ENCODE peak calls at places on chromosomes 4 and X, in six cellular contexts. One of them, this sample, is unnamed.
A peak's percentile ranks its signal among the peaks of the same experiment; 100 is the strongest.

GRCh38 chr4:24693636-24694035 is 101.7 kb upstream of the SOD3 start:
- DNase-seq in RWPE1: no peak
- DNase-seq in coronary artery: no peak
- DNase-seq in choroid plexus epithelial cell: no peak
- DNase-seq in transverse colon: no peak
- DNase-seq in GM13977: no peak
- DNase-seq in this sample: no peak

GRCh38 chrX:10450229-10450958 is 170.0 kb downstream of the MID1 start:
- DNase-seq in RWPE1: peak; percentile 47
- DNase-seq in coronary artery: no peak
- DNase-seq in choroid plexus epithelial cell: peak; percentile 80
- DNase-seq in transverse colon: no peak
- DNase-seq in GM13977: no peak
- DNase-seq in this sample: no peak

GRCh38 chr4:6381571-6382123 is 90.8 kb downstream of the PPP2R2C start:
- DNase-seq in RWPE1: no peak
- DNase-seq in coronary artery: no peak
- DNase-seq in choroid plexus epithelial cell: no peak
- DNase-seq in transverse colon: no peak
- DNase-seq in GM13977: no peak
- DNase-seq in this sample: no peak

GRCh38 chr4:109294006-109294405 is 8.5 kb downstream of the COL25A1 start:
- DNase-seq in RWPE1: no peak
- DNase-seq in coronary artery: no peak
- DNase-seq in choroid plexus epithelial cell: peak; percentile 35
- DNase-seq in transverse colon: no peak
- DNase-seq in GM13977: no peak
- DNase-seq in this sample: no peak

GRCh38 chrX:154799554-154800348 is 5.5 kb downstream of the MPP1 start:
- DNase-seq in RWPE1: no peak
- DNase-seq in coronary artery: no peak
- DNase-seq in choroid plexus epithelial cell: peak; percentile 48
- DNase-seq in transverse colon: peak; percentile 33
- DNase-seq in GM13977: no peak
- DNase-seq in this sample: no peak

GRCh38 chrX:110317079-110317819 is 636 bp downstream of the AMMECR1 start:
- DNase-seq in RWPE1: peak; percentile 18
- DNase-seq in coronary artery: no peak
- DNase-seq in choroid plexus epithelial cell: no peak
- DNase-seq in transverse colon: peak; percentile 17
- DNase-seq in GM13977: peak; percentile 25
- DNase-seq in this sample: no peak

GRCh38 chrX:93874554-93874953 is 200.5 kb downstream of the FAM133A start:
- DNase-seq in RWPE1: peak; percentile 4
- DNase-seq in coronary artery: no peak
- DNase-seq in choroid plexus epithelial cell: peak; percentile 1
- DNase-seq in transverse colon: no peak
- DNase-seq in GM13977: no peak
- DNase-seq in this sample: no peak

GRCh38 chrX:71540801-71541545 is 8.1 kb downstream of the OGT start:
- DNase-seq in RWPE1: no peak
- DNase-seq in coronary artery: no peak
- DNase-seq in choroid plexus epithelial cell: no peak
- DNase-seq in transverse colon: no peak
- DNase-seq in GM13977: no peak
- DNase-seq in this sample: no peak

GRCh38 chrX:113548308-113549015 is 707.8 kb upstream of the AMOT start:
- DNase-seq in RWPE1: no peak
- DNase-seq in coronary artery: no peak
- DNase-seq in choroid plexus epithelial cell: no peak
- DNase-seq in transverse colon: no peak
- DNase-seq in GM13977: no peak
- DNase-seq in this sample: no peak

GRCh38 chr4:140743194-140743931 is 12.8 kb downstream of the TBC1D9 start:
- DNase-seq in RWPE1: no peak
- DNase-seq in coronary artery: no peak
- DNase-seq in choroid plexus epithelial cell: peak; percentile 52
- DNase-seq in transverse colon: peak; percentile 34
- DNase-seq in GM13977: no peak
- DNase-seq in this sample: no peak

GRCh38 chrX:138946941-138947340 is 235.4 kb upstream of the FGF13 start:
- DNase-seq in RWPE1: no peak
- DNase-seq in coronary artery: no peak
- DNase-seq in choroid plexus epithelial cell: no peak
- DNase-seq in transverse colon: no peak
- DNase-seq in GM13977: no peak
- DNase-seq in this sample: no peak

GRCh38 chrX:110851780-110852179 is 56.2 kb upstream of the CHRDL1 start:
- DNase-seq in RWPE1: peak; percentile 14
- DNase-seq in coronary artery: no peak
- DNase-seq in choroid plexus epithelial cell: peak; percentile 7
- DNase-seq in transverse colon: no peak
- DNase-seq in GM13977: no peak
- DNase-seq in this sample: no peak

GRCh38 chr4:59608466-59608865 is 1591.7 kb upstream of the ADGRL3 start:
- DNase-seq in RWPE1: peak; percentile 17
- DNase-seq in coronary artery: no peak
- DNase-seq in choroid plexus epithelial cell: peak; percentile 59
- DNase-seq in transverse colon: no peak
- DNase-seq in GM13977: no peak
- DNase-seq in this sample: no peak

GRCh38 chr4:186298034-186298647 is 32.2 kb downstream of the F11 start:
- DNase-seq in RWPE1: no peak
- DNase-seq in coronary artery: no peak
- DNase-seq in choroid plexus epithelial cell: no peak
- DNase-seq in transverse colon: no peak
- DNase-seq in GM13977: peak; percentile 26
- DNase-seq in this sample: no peak

GRCh38 chr4:147428583-147428982 is 52.3 kb upstream of the EDNRA start:
- DNase-seq in RWPE1: no peak
- DNase-seq in coronary artery: no peak
- DNase-seq in choroid plexus epithelial cell: no peak
- DNase-seq in transverse colon: no peak
- DNase-seq in GM13977: no peak
- DNase-seq in this sample: no peak

GRCh38 chr4:186685744-186686143 is 37.9 kb downstream of the FAT1 start:
- DNase-seq in RWPE1: peak; percentile 63
- DNase-seq in coronary artery: no peak
- DNase-seq in choroid plexus epithelial cell: peak; percentile 88
- DNase-seq in transverse colon: no peak
- DNase-seq in GM13977: no peak
- DNase-seq in this sample: no peak

GRCh38 chr4:67161311-67161710 is 384.0 kb downstream of the CENPC start:
- DNase-seq in RWPE1: no peak
- DNase-seq in coronary artery: no peak
- DNase-seq in choroid plexus epithelial cell: no peak
- DNase-seq in transverse colon: no peak
- DNase-seq in GM13977: no peak
- DNase-seq in this sample: no peak

GRCh38 chr4:8224596-8225289 is 25.7 kb downstream of the SH3TC1 start:
- DNase-seq in RWPE1: no peak
- DNase-seq in coronary artery: no peak
- DNase-seq in choroid plexus epithelial cell: no peak
- DNase-seq in transverse colon: no peak
- DNase-seq in GM13977: no peak
- DNase-seq in this sample: no peak

GRCh38 chrX:57918750-57919436 is 8.6 kb upstream of the ZXDA start:
- DNase-seq in RWPE1: no peak
- DNase-seq in coronary artery: no peak
- DNase-seq in choroid plexus epithelial cell: peak; percentile 46
- DNase-seq in transverse colon: peak; percentile 27
- DNase-seq in GM13977: no peak
- DNase-seq in this sample: no peak

GRCh38 chrX:48676893-48677270 is 6.7 kb upstream of the WAS start:
- DNase-seq in RWPE1: no peak
- DNase-seq in coronary artery: no peak
- DNase-seq in choroid plexus epithelial cell: no peak
- DNase-seq in transverse colon: peak; percentile 27
- DNase-seq in GM13977: no peak
- DNase-seq in this sample: no peak

GRCh38 chr4:109011241-109012031 is 248.6 kb upstream of the ETNPPL start:
- DNase-seq in RWPE1: no peak
- DNase-seq in coronary artery: no peak
- DNase-seq in choroid plexus epithelial cell: no peak
- DNase-seq in transverse colon: no peak
- DNase-seq in GM13977: no peak
- DNase-seq in this sample: no peak

GRCh38 chrX:133859336-133859735 is 126.1 kb downstream of the GPC3 start:
- DNase-seq in RWPE1: peak; percentile 8
- DNase-seq in coronary artery: no peak
- DNase-seq in choroid plexus epithelial cell: no peak
- DNase-seq in transverse colon: no peak
- DNase-seq in GM13977: no peak
- DNase-seq in this sample: no peak
- TF ChIP-seq CTCF in RWPE1: no peak
- TF ChIP-seq CTCF in coronary artery: no peak
- TF ChIP-seq CTCF in choroid plexus epithelial cell: no peak
- TF ChIP-seq CTCF in transverse colon: no peak
- TF ChIP-seq CTCF in GM13977: no peak
- TF ChIP-seq CTCF in this sample: no peak

GRCh38 chr4:115873048-115873447 is 759.6 kb upstream of the NDST4 start:
- DNase-seq in RWPE1: no peak
- DNase-seq in coronary artery: no peak
- DNase-seq in choroid plexus epithelial cell: no peak
- DNase-seq in transverse colon: no peak
- DNase-seq in GM13977: no peak
- DNase-seq in this sample: no peak
- TF ChIP-seq CTCF in RWPE1: no peak
- TF ChIP-seq CTCF in coronary artery: no peak
- TF ChIP-seq CTCF in choroid plexus epithelial cell: no peak
- TF ChIP-seq CTCF in transverse colon: no peak
- TF ChIP-seq CTCF in GM13977: peak; percentile 43
- TF ChIP-seq CTCF in this sample: no peak

GRCh38 chrX:1676866-1677265 is 62.0 kb downstream of the ASMT start:
- DNase-seq in RWPE1: no peak
- DNase-seq in coronary artery: no peak
- DNase-seq in choroid plexus epithelial cell: no peak
- DNase-seq in transverse colon: no peak
- DNase-seq in GM13977: no peak
- DNase-seq in this sample: no peak

GRCh38 chrX:1679238-1679637 is 64.4 kb downstream of the ASMT start:
- DNase-seq in RWPE1: no peak
- DNase-seq in coronary artery: no peak
- DNase-seq in choroid plexus epithelial cell: peak; percentile 6
- DNase-seq in transverse colon: no peak
- DNase-seq in GM13977: no peak
- DNase-seq in this sample: no peak

GRCh38 chrX:1685460-1685859 is 70.6 kb downstream of the ASMT start:
- DNase-seq in RWPE1: no peak
- DNase-seq in coronary artery: no peak
- DNase-seq in choroid plexus epithelial cell: no peak
- DNase-seq in transverse colon: no peak
- DNase-seq in GM13977: no peak
- DNase-seq in this sample: no peak

GRCh38 chrX:1686642-1687041 is 71.8 kb downstream of the ASMT start:
- DNase-seq in RWPE1: no peak
- DNase-seq in coronary artery: no peak
- DNase-seq in choroid plexus epithelial cell: peak; percentile 27
- DNase-seq in transverse colon: no peak
- DNase-seq in GM13977: no peak
- DNase-seq in this sample: no peak

GRCh38 chrX:1681439-1681838 is 66.6 kb downstream of the ASMT start:
- DNase-seq in RWPE1: no peak
- DNase-seq in coronary artery: no peak
- DNase-seq in choroid plexus epithelial cell: no peak
- DNase-seq in transverse colon: no peak
- DNase-seq in GM13977: no peak
- DNase-seq in this sample: no peak
- TF ChIP-seq CTCF in RWPE1: no peak
- TF ChIP-seq CTCF in coronary artery: no peak
- TF ChIP-seq CTCF in choroid plexus epithelial cell: no peak
- TF ChIP-seq CTCF in transverse colon: no peak
- TF ChIP-seq CTCF in GM13977: no peak
- TF ChIP-seq CTCF in this sample: no peak

GRCh38 chr4:2168469-2169319 is 73.2 kb downstream of the HAUS3 start:
- DNase-seq in RWPE1: no peak
- DNase-seq in coronary artery: no peak
- DNase-seq in choroid plexus epithelial cell: no peak
- DNase-seq in transverse colon: peak; percentile 33
- DNase-seq in GM13977: no peak
- DNase-seq in this sample: no peak
- TF ChIP-seq CTCF in RWPE1: no peak
- TF ChIP-seq CTCF in coronary artery: no peak
- TF ChIP-seq CTCF in choroid plexus epithelial cell: no peak
- TF ChIP-seq CTCF in transverse colon: peak; percentile 48
- TF ChIP-seq CTCF in GM13977: no peak
- TF ChIP-seq CTCF in this sample: no peak

DNA sequence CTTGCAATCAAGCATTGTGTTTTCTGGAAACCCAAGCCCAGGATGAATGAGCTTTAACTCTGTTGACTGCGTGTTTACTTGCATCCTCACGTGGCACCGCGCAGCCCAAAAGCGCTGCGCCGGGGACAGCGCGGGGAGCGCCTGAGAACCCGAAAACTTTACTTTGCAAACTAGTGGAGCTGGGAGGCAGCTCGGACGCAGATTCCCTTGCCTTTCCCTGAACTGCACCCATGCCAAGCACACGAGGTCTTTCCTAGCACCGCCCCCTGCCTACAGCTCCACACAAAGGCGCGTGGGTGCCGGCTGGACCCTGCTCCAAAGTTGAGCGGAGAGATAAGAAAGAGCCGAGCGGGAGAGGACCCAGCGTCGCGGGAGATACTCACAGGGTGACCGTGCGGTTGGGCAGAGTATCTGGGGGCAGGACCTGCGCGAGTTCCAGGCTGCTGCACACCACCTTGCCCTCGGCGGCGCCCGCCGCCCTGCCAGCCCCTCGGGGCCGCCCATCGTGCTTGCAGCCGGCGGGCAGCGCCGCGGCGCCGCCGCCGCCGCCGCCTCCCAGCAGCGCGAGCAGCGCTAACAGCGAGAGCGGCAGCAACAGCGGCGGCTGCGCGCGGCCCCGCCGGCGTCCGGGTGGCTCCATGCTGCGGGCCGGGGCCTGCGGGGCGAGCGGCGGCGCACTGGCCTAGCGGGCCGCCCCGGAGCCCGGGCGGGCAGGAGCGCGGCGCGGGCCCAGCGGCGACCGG is 550 bp downstream of the ADGRA3 start:
- DNase-seq in RWPE1: peak; percentile 74
- DNase-seq in coronary artery: peak; percentile 72
- DNase-seq in choroid plexus epithelial cell: peak; percentile 72
- DNase-seq in transverse colon: peak; percentile 78
- DNase-seq in GM13977: peak; percentile 56
- DNase-seq in this sample: no peak
- TF ChIP-seq CTCF in RWPE1: no peak
- TF ChIP-seq CTCF in coronary artery: no peak
- TF ChIP-seq CTCF in choroid plexus epithelial cell: no peak
- TF ChIP-seq CTCF in transverse colon: peak; percentile 8
- TF ChIP-seq CTCF in GM13977: no peak
- TF ChIP-seq CTCF in this sample: no peak

DNA sequence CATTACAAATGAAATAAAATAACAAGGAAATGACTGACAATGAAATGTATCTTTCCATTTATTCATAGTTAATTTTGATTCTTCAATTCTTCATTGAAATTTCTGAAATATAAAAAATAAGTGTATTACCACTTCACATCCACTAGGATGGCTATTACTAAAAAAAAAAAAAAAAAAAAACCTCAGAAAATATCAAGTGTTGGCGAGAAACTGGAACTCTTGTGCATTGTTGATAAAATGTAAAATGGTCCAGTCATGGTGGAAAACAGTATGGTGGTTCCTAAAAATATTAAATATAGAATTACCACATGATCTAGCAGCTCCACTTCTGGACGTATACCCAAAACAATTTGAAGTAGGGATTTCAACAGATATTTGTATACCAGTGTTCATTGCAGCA is 22.9 kb downstream of the PGAM4 start:
- DNase-seq in RWPE1: no peak
- DNase-seq in coronary artery: no peak
- DNase-seq in choroid plexus epithelial cell: no peak
- DNase-seq in transverse colon: no peak
- DNase-seq in GM13977: no peak
- DNase-seq in this sample: no peak
- TF ChIP-seq CTCF in RWPE1: no peak
- TF ChIP-seq CTCF in coronary artery: no peak
- TF ChIP-seq CTCF in choroid plexus epithelial cell: no peak
- TF ChIP-seq CTCF in transverse colon: no peak
- TF ChIP-seq CTCF in GM13977: no peak
- TF ChIP-seq CTCF in this sample: no peak

This sample was measured in omental fat pad.